ENCODE peak calls at places on chromosomes 4 and X, in seven cellular contexts. N, X, C, G, A, I and B are unnamed samples. For H3K4me1, the result is how much of the 10 kb centered on the place peaks cover.

GRCh38 chr4:41531561-41532245 is 6.3 kb upstream of the LIMCH1 start:
- DNase-seq in N (no peak), X (no peak), C (no peak), G (no peak), A (no peak), I (no peak), B (no peak)

GRCh38 chr4:122715221-122715620 is 17.3 kb upstream of the BBS12 start:
- DNase-seq in N (no peak), X (no peak), C (no peak), G (no peak), A (no peak), I (no peak), B (no peak)

GRCh38 chr4:127251423-127251822 is 381.3 kb upstream of the INTU start:
- DNase-seq in N (no peak), X (no peak), C (no peak), G (no peak), A (no peak), I (no peak), B (no peak)

GRCh38 chr4:83089759-83090158 is 24.8 kb downstream of the PLAC8 start:
- DNase-seq in N (no peak), X (no peak), C (no peak), G (no peak), A (no peak), I (no peak), B (no peak)

GRCh38 chr4:1309261-1310010 is 19.7 kb downstream of the MAEA start:
- DNase-seq in N (peak), X (peak), C (peak), G (no peak), A (peak), I (peak), B (peak)

GRCh38 chr4:72591547-72591946 is 22.5 kb upstream of the ADAMTS3 start:
- DNase-seq in N (no peak), X (no peak), C (no peak), G (no peak), A (no peak), I (no peak), B (no peak)

GRCh38 chrX:140572724-140573123 is 67.9 kb upstream of the SOX3 start:
- DNase-seq in N (no peak), X (peak), C (no peak), G (no peak), A (peak), I (no peak), B (no peak)

GRCh38 chr4:153079824-153080486 is 124.3 kb upstream of the TRIM2 start:
- DNase-seq in N (no peak), X (no peak), C (no peak), G (no peak), A (no peak), I (no peak), B (no peak)

GRCh38 chr4:7815562-7815961 is 124.1 kb downstream of the AFAP1 start:
- DNase-seq in N (peak), X (no peak), C (no peak), G (no peak), A (no peak), I (no peak), B (no peak)
- H3K4me1 ChIP-seq in N (half or more), X (under half), C (under half), G (under half), A (under half), I (under half), B (under half)

DNA sequence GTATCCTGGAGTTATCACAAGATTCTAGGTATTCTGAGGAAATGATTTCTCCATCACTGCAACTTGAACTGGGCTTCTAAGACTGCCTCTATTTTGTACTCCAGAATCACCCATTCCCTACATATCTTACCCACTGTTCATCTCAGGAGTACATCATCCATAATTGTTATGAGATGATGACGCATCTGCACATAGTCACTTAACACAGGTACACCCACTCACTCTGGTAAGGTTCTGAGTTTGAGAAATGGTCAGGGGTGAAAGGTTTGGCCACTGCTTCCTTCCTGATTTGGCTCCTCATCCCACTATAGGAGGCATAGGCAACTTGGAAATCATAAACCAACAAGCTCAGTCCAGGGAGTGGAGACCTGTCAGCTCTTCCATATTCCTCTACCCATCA is 143.9 kb downstream of the GLRA2 start:
- DNase-seq in N (no peak), X (no peak), C (no peak), G (no peak), A (no peak), I (no peak), B (no peak)
- H3K4me1 ChIP-seq in N (under half), X (under half), C (under half), G (under half), A (under half), I (under half), B (under half)

DNA sequence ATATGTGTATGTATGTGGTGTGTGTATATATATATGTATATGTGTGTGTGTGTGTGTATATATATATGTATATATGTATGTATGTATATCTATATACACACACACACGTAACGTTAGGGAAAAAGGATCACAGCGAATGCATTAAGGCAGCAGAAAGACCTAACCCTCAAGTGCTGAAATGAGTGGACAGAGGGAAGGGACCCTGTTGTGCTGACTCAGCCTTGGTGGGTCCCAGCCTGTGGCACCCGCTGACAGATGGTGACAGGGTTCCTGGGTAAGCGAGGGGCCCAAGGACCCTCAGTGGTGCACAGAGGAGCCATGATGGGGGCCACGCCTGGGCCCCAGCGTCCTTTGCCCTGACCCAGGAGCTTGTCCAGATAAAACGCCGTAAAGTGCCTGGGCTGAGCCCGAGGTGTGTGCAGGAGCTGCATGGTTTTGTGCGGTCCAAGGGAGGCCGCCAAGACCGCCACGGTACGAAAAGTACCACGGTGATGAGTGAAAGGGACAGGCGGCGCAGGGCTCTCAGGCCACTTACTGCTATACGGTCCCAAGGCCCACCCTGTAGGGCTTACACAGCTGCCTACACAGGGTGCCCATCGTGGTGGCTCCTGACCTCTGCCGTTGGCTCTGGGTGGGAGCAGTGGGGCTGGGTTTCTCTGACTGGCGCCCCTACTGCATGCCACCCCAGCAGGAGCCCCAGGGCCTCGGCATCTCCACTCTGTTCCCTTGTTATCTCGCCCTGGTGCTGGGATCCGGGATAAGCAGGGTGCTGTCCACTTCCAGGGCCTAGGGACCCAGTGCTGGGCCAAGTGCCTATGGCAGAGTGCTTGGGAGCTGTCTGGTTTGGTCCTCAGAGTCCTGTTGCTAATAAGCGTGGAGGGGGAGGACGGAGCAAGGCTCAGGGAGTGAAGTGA is 10.0 kb downstream of the SH3BP2 start:
- DNase-seq in N (no peak), X (no peak), C (peak), G (no peak), A (peak), I (peak), B (no peak)
- H3K4me1 ChIP-seq in N (under half), X (under half), C (half or more), G (under half), A (under half), I (half or more), B (under half)

GRCh38 chr4:57083107-57083506 is 27.1 kb downstream of the IGFBP7 start:
- DNase-seq in N (no peak), X (no peak), C (no peak), G (no peak), A (no peak), I (no peak), B (no peak)
- H3K4me1 ChIP-seq in N (half or more), X (under half), C (under half), G (half or more), A (under half), I (under half), B (under half)

GRCh38 chr4:128861856-128862518 is 52.5 kb downstream of the JADE1 start:
- DNase-seq in N (no peak), X (no peak), C (no peak), G (no peak), A (no peak), I (no peak), B (no peak)
- H3K4me1 ChIP-seq in N (under half), X (under half), C (under half), G (under half), A (under half), I (under half), B (under half)

GRCh38 chr4:168605411-168605810 is 108.6 kb downstream of the PALLD start:
- DNase-seq in N (peak), X (no peak), C (peak), G (no peak), A (no peak), I (no peak), B (no peak)

GRCh38 chr4:168598191-168598590 is 101.3 kb downstream of the PALLD start:
- DNase-seq in N (no peak), X (peak), C (no peak), G (no peak), A (no peak), I (no peak), B (no peak)

GRCh38 chr4:168600796-168601583 is 104.1 kb downstream of the PALLD start:
- DNase-seq in N (no peak), X (no peak), C (no peak), G (peak), A (no peak), I (no peak), B (no peak)

GRCh38 chr4:168604496-168605373 is 107.9 kb downstream of the PALLD start:
- DNase-seq in N (peak), X (no peak), C (no peak), G (no peak), A (no peak), I (no peak), B (no peak)

GRCh38 chr4:168601899-168602298 is 105.0 kb downstream of the PALLD start:
- DNase-seq in N (no peak), X (no peak), C (no peak), G (no peak), A (no peak), I (no peak), B (no peak)
- H3K4me1 ChIP-seq in N (under half), X (under half), C (under half), G (under half), A (under half), I (under half), B (under half)